ENCODE peak calls at places on chromosome 1, in nine cellular contexts. D, G, H, E, L, J, O, U and W are unnamed samples.

GRCh38 chr1:113394043-113394862 is 3.9 kb downstream of the MAGI3 start:
- DNase-seq in D (no peak), G (no peak), H (no peak), E (no peak), L (no peak), J (no peak), O (no peak), U (no peak), W (no peak)

GRCh38 chr1:160996195-160996594 is 24.8 kb downstream of the F11R start:
- DNase-seq in D (no peak), G (no peak), H (no peak), E (no peak), L (no peak), J (no peak), O (peak; percentile 42), U (peak; percentile 80), W (no peak)

GRCh38 chr1:86938450-86938849 is 24.0 kb downstream of the HS2ST1 start:
- DNase-seq in D (no peak), G (no peak), H (no peak), E (no peak), L (no peak), J (no peak), O (no peak), U (no peak), W (no peak)

GRCh38 chr1:240650877-240651276 is 38.9 kb upstream of the GREM2 start:
- DNase-seq in D (no peak), G (no peak), H (no peak), E (no peak), L (no peak), J (no peak), O (no peak), U (no peak), W (no peak)

GRCh38 chr1:163163861-163164582 is 38.7 kb downstream of the RGS5 start:
- DNase-seq in D (no peak), G (no peak), H (no peak), E (no peak), L (no peak), J (no peak), O (peak; percentile 68), U (peak; percentile 84), W (no peak)

GRCh38 chr1:17061486-17062271 is 7.8 kb upstream of the SDHB start:
- DNase-seq in D (no peak), G (no peak), H (no peak), E (no peak), L (no peak), J (no peak), O (no peak), U (no peak), W (no peak)

GRCh38 chr1:43818691-43819090 is 111.4 kb downstream of the ST3GAL3 start:
- DNase-seq in D (no peak), G (no peak), H (no peak), E (no peak), L (no peak), J (no peak), O (no peak), U (no peak), W (no peak)

GRCh38 chr1:155085504-155086181 is 7.0 kb downstream of the EFNA3 start:
- DNase-seq in D (peak; percentile 62), G (peak; percentile 80), H (peak; percentile 45), E (peak; percentile 59), L (no peak), J (peak; percentile 73), O (peak; percentile 70), U (no peak), W (no peak)

GRCh38 chr1:199753513-199753912 is 274.0 kb upstream of the NR5A2 start:
- DNase-seq in D (no peak), G (no peak), H (no peak), E (no peak), L (no peak), J (no peak), O (no peak), U (no peak), W (no peak)

GRCh38 chr1:55531644-55532043 is 316.5 kb upstream of the USP24 start:
- DNase-seq in D (no peak), G (no peak), H (no peak), E (no peak), L (no peak), J (no peak), O (peak; percentile 56), U (no peak), W (no peak)

GRCh38 chr1:103230061-103230460 is 121.7 kb upstream of the COL11A1 start:
- DNase-seq in D (no peak), G (no peak), H (no peak), E (no peak), L (no peak), J (no peak), O (peak; percentile 12), U (peak; percentile 67), W (no peak)

GRCh38 chr1:40796939-40797667 is 13.5 kb downstream of the KCNQ4 start:
- DNase-seq in D (no peak), G (no peak), H (no peak), E (no peak), L (no peak), J (no peak), O (peak; percentile 29), U (no peak), W (no peak)

GRCh38 chr1:8082945-8083344 is 56.8 kb upstream of the ERRFI1 start:
- DNase-seq in D (no peak), G (no peak), H (no peak), E (no peak), L (no peak), J (no peak), O (peak; percentile 63), U (peak; percentile 87), W (no peak)

GRCh38 chr1:201562659-201563405 is 23.9 kb downstream of the NAV1 start:
- DNase-seq in D (no peak), G (no peak), H (no peak), E (no peak), L (no peak), J (no peak), O (peak; percentile 94), U (peak; percentile 97), W (no peak)

GRCh38 chr1:237249120-237249519 is 207.1 kb downstream of the RYR2 start:
- DNase-seq in D (no peak), G (no peak), H (no peak), E (no peak), L (no peak), J (no peak), O (no peak), U (no peak), W (no peak)

GRCh38 chr1:245690946-245691456 is 536.2 kb downstream of the KIF26B start:
- DNase-seq in D (no peak), G (no peak), H (no peak), E (no peak), L (no peak), J (no peak), O (no peak), U (no peak), W (no peak)

GRCh38 chr1:20505488-20505887 is 2.5 kb downstream of the MUL1 start:
- DNase-seq in D (no peak), G (no peak), H (no peak), E (no peak), L (no peak), J (no peak), O (no peak), U (no peak), W (no peak)

GRCh38 chr1:17496419-17496818 is 43.1 kb upstream of the ARHGEF10L start:
- DNase-seq in D (no peak), G (no peak), H (no peak), E (no peak), L (no peak), J (no peak), O (no peak), U (no peak), W (no peak)

GRCh38 chr1:111204923-111205723 is 4.7 kb upstream of the DENND2D start:
- DNase-seq in D (no peak), G (no peak), H (no peak), E (peak; percentile 34), L (peak; percentile 39), J (no peak), O (no peak), U (no peak), W (no peak)

GRCh38 chr1:230308039-230308438 is 118.1 kb downstream of the PGBD5 start:
- DNase-seq in D (no peak), G (no peak), H (no peak), E (no peak), L (no peak), J (no peak), O (peak; percentile 73), U (peak; percentile 94), W (peak; percentile 69)

GRCh38 chr1:12435639-12436344 is 182.2 kb downstream of the DHRS3 start:
- DNase-seq in D (no peak), G (peak; percentile 58), H (no peak), E (peak; percentile 86), L (no peak), J (no peak), O (no peak), U (peak; percentile 66), W (no peak)